ENCODE peak calls at places on chromosomes 6 and 20, in seven cellular contexts. M is left ventricle myocardium superior; S is activated naive CD8-positive, alpha-beta T cell treated with anti-CD3 and anti-CD28 coated beads, Interleukin-2, amount 50 U/mL, for 24 hours; B is iris pigment epithelial cell; U is colonic mucosa; N is brain microvascular endothelial cell; C is SK-N-SH. I is an unnamed sample.

GRCh38 chr6:111161650-111162049 is 74.3 kb downstream of the SLC16A10 start:
- DNase-seq in M (no peak), S (no peak), B (no peak), U (no peak), N (no peak), C (no peak), I (no peak)

GRCh38 chr6:16909599-16910360 is 148.5 kb upstream of the ATXN1 start:
- DNase-seq in M (no peak), S (no peak), B (peak), U (no peak), N (peak), C (no peak), I (peak)

GRCh38 chr20:60636417-60636816 is 615.6 kb upstream of the CDH4 start:
- DNase-seq in M (no peak), S (no peak), B (no peak), U (no peak), N (no peak), C (no peak), I (no peak)

GRCh38 chr20:53805895-53806384 is 212.3 kb upstream of the ZNF217 start:
- DNase-seq in M (no peak), S (no peak), B (peak), U (peak), N (peak), C (no peak), I (peak)

GRCh38 chr6:106363401-106364138 is 3.1 kb downstream of the CRYBG1 start:
- DNase-seq in M (no peak), S (no peak), B (no peak), U (no peak), N (no peak), C (no peak), I (peak)

GRCh38 chr20:23419995-23420901 is 1.0 kb downstream of the NAPB start:
- DNase-seq in M (peak), S (peak), B (peak), U (peak), N (peak), C (peak), I (peak)

GRCh38 chr6:136526196-136526930 is 23.9 kb downstream of the MAP7 start:
- DNase-seq in M (peak), S (peak), B (peak), U (peak), N (peak), C (peak), I (peak)

GRCh38 chr6:142207265-142207877 is 60.3 kb downstream of the VTA1 start:
- DNase-seq in M (peak), S (peak), B (peak), U (peak), N (peak), C (peak), I (peak)

GRCh38 chr20:19811231-19811630 is 53.2 kb downstream of the RIN2 start:
- DNase-seq in M (no peak), S (no peak), B (no peak), U (no peak), N (no peak), C (no peak), I (no peak)

GRCh38 chr6:42320762-42321161 is 103.1 kb upstream of the MRPS10 start:
- DNase-seq in M (no peak), S (no peak), B (peak), U (no peak), N (peak), C (no peak), I (peak)

GRCh38 chr20:18092890-18093289 is 35.2 kb upstream of the OVOL2 start:
- DNase-seq in M (no peak), S (no peak), B (no peak), U (no peak), N (no peak), C (peak), I (no peak)

GRCh38 chr20:57661201-57662027 is 41.2 kb upstream of the ZBP1 start:
- DNase-seq in M (peak), S (no peak), B (no peak), U (peak), N (no peak), C (peak), I (no peak)

GRCh38 chr20:38628580-38629470 is 27.2 kb downstream of the ARHGAP40 start:
- DNase-seq in M (no peak), S (no peak), B (no peak), U (no peak), N (no peak), C (no peak), I (peak)

GRCh38 chr6:161254754-161255253 is 19.1 kb downstream of the AGPAT4 start:
- DNase-seq in M (no peak), S (no peak), B (peak), U (no peak), N (no peak), C (peak), I (no peak)

GRCh38 chr6:4384638-4385036 is 249.3 kb upstream of the ECI2 start:
- DNase-seq in M (no peak), S (no peak), B (no peak), U (no peak), N (no peak), C (no peak), I (no peak)

GRCh38 chr6:87723727-87724078 is 21.7 kb upstream of the AKIRIN2 start:
- DNase-seq in M (no peak), S (no peak), B (no peak), U (no peak), N (no peak), C (no peak), I (no peak)

GRCh38 chr6:45504947-45505346 is 127.2 kb upstream of the SUPT3H start:
- DNase-seq in M (no peak), S (no peak), B (peak), U (no peak), N (peak), C (no peak), I (peak)

GRCh38 chr20:62012631-62013030 is 53.0 kb downstream of the TAF4 start:
- DNase-seq in M (no peak), S (no peak), B (no peak), U (no peak), N (no peak), C (no peak), I (no peak)

GRCh38 chr20:60037120-60037499 is 78.9 kb downstream of the CDH26 start:
- DNase-seq in M (no peak), S (no peak), B (peak), U (no peak), N (peak), C (no peak), I (peak)

GRCh38 chr6:7730852-7731251 is 5.0 kb downstream of the BMP6 start:
- DNase-seq in M (no peak), S (no peak), B (peak), U (no peak), N (peak), C (no peak), I (peak)

GRCh38 chr6:1605822-1606532 is 3.7 kb upstream of the FOXC1 start:
- DNase-seq in M (no peak), S (no peak), B (no peak), U (no peak), N (no peak), C (no peak), I (no peak)

GRCh38 chr20:8414611-8415274 is 282.7 kb downstream of the PLCB1 start:
- DNase-seq in M (no peak), S (no peak), B (peak), U (no peak), N (peak), C (no peak), I (peak)

GRCh38 chr6:34934516-34934915 is 45.5 kb downstream of the ANKS1A start:
- DNase-seq in M (peak), S (no peak), B (peak), U (no peak), N (no peak), C (no peak), I (no peak)